ENCODE peak calls at places on chromosomes 12 and 14, in ten cellular contexts. E is activated CD8-positive, alpha-beta T cell treated with anti-CD3 and anti-CD28 coated beads for 36 hours; F is lower leg skin; T is cardiac muscle cell; K is BJ; Z is uterus; D is GM12865; C is foreskin keratinocyte; J is Panc1; R is heart right ventricle. O is an unnamed sample.

GRCh38 chr14:39268393-39268792 is 34.7 kb downstream of the MIA2 start:
- DNase-seq in C (no peak), Z (no peak), F (no peak), T (peak; percentile 22), R (no peak), J (no peak), D (peak; percentile 24), K (no peak), E (peak; percentile 17), O (peak; percentile 24)

GRCh38 chr12:20616093-20616492 is 79.0 kb upstream of the SLCO1C1 start:
- DNase-seq in J (no peak), D (no peak), Z (no peak), C (no peak), E (no peak), R (no peak), K (no peak), F (no peak), T (no peak), O (no peak)

GRCh38 chr12:27333311-27334009 is 824 bp downstream of the BMAL2 start:
- DNase-seq in Z (no peak), T (no peak), C (no peak), D (peak; percentile 68), K (no peak), R (peak; percentile 31), F (no peak), E (peak; percentile 64), J (no peak), O (peak; percentile 68)

GRCh38 chr12:31234955-31235867 is 90.7 kb downstream of the SINHCAF start:
- DNase-seq in D (peak; percentile 19), R (peak; percentile 31), K (no peak), Z (peak; percentile 35), J (no peak), F (no peak), C (no peak), E (no peak), T (peak; percentile 62), O (peak; percentile 20)

GRCh38 chr14:100105357-100106169 is 40.3 kb downstream of the EVL start:
- DNase-seq in J (no peak), F (no peak), K (no peak), R (no peak), T (no peak), C (no peak), E (peak; percentile 54), D (no peak), Z (no peak), O (no peak)

GRCh38 chr12:121279507-121279915 is 17.0 kb downstream of the CAMKK2 start:
- DNase-seq in Z (peak; percentile 65), F (no peak), J (no peak), C (no peak), K (no peak), E (no peak), R (peak; percentile 66), T (peak; percentile 64), D (no peak), O (no peak)

GRCh38 chr12:114368685-114369084 is 37.3 kb downstream of the TBX5 start:
- DNase-seq in R (peak; percentile 19), Z (no peak), K (no peak), E (no peak), T (peak; percentile 5), C (no peak), F (peak; percentile 18), J (no peak), D (no peak), O (no peak)

GRCh38 chr14:105602799-105603763 is 76.7 kb downstream of the TMEM121 start:
- DNase-seq in J (no peak), Z (no peak), T (no peak), D (no peak), F (no peak), C (no peak), R (no peak), E (no peak), K (no peak), O (no peak)

GRCh38 chr12:104378427-104378826 is 74.9 kb downstream of the EID3 start:
- DNase-seq in K (no peak), Z (no peak), D (no peak), J (no peak), R (no peak), T (no peak), E (no peak), C (no peak), F (no peak), O (no peak)

GRCh38 chr12:106625976-106626375 is 43.2 kb downstream of the RFX4 start:
- DNase-seq in J (no peak), T (no peak), R (no peak), E (no peak), F (no peak), C (no peak), Z (no peak), K (no peak), D (no peak), O (no peak)

GRCh38 chr12:3752096-3752709 is 706 bp downstream of the CRACR2A start:
- DNase-seq in Z (peak; percentile 43), R (peak; percentile 58), T (peak; percentile 65), F (peak; percentile 24), E (peak; percentile 85), J (no peak), C (no peak), D (peak; percentile 90), K (no peak), O (no peak)

GRCh38 chr12:70338531-70338930 is 27.6 kb upstream of the KCNMB4 start:
- DNase-seq in K (no peak), D (no peak), Z (no peak), R (no peak), F (no peak), C (no peak), J (no peak), T (no peak), E (no peak), O (no peak)

GRCh38 chr14:42884100-42884499 is 1277.4 kb downstream of the LRFN5 start:
- DNase-seq in F (no peak), D (no peak), C (peak; percentile 69), K (no peak), J (peak; percentile 2), E (no peak), R (no peak), T (peak; percentile 77), Z (no peak), O (peak; percentile 62)

GRCh38 chr12:1367731-1368285 is 226.6 kb downstream of the FBXL14 start:
- DNase-seq in J (no peak), T (peak; percentile 6), Z (no peak), R (no peak), C (no peak), F (no peak), D (no peak), K (no peak), E (no peak), O (no peak)

GRCh38 chr14:101054671-101055070 is 151.1 kb upstream of the RTL1 start:
- DNase-seq in K (no peak), E (no peak), C (no peak), R (no peak), Z (no peak), F (no peak), T (no peak), J (no peak), D (no peak), O (no peak)

GRCh38 chr14:64337901-64338615 is 43.9 kb upstream of the ESR2 start:
- DNase-seq in Z (no peak), T (peak; percentile 62), E (peak; percentile 83), C (peak; percentile 37), K (no peak), J (no peak), F (peak; percentile 39), D (peak; percentile 60), R (no peak), O (peak; percentile 66)
- TF ChIP-seq CTCF in Z (no peak), T (peak; percentile 24), E (no peak), C (peak; percentile 49), K (peak; percentile 30), J (peak; percentile 27), F (no peak), D (no peak), R (no peak), O (peak; percentile 33)

DNA sequence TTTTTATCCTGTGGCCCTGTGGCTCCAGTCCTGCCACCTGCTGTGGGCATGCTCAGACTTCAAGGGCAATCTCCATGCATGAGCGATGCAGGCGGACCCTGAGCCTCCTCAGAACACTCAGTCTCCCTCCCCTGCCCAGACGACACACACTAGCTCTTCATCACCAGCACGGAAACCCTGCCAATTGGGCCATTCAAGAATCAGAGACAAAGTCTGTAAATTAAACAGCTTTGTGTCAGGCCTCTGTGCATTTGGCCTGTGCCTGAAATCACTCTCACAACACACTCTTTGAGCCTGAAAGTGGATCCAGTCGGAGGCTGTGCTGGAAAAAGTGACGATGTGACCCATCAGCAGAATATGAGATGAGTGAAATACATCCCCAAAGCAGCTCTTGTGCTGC is 12.5 kb downstream of the POU6F1 start:
- DNase-seq in T (no peak), K (no peak), Z (no peak), R (no peak), J (no peak), E (no peak), D (no peak), C (no peak), F (no peak), O (no peak)
- TF ChIP-seq CTCF in T (no peak), K (no peak), Z (no peak), R (no peak), J (no peak), E (no peak), D (no peak), C (no peak), F (no peak), O (no peak)

DNA sequence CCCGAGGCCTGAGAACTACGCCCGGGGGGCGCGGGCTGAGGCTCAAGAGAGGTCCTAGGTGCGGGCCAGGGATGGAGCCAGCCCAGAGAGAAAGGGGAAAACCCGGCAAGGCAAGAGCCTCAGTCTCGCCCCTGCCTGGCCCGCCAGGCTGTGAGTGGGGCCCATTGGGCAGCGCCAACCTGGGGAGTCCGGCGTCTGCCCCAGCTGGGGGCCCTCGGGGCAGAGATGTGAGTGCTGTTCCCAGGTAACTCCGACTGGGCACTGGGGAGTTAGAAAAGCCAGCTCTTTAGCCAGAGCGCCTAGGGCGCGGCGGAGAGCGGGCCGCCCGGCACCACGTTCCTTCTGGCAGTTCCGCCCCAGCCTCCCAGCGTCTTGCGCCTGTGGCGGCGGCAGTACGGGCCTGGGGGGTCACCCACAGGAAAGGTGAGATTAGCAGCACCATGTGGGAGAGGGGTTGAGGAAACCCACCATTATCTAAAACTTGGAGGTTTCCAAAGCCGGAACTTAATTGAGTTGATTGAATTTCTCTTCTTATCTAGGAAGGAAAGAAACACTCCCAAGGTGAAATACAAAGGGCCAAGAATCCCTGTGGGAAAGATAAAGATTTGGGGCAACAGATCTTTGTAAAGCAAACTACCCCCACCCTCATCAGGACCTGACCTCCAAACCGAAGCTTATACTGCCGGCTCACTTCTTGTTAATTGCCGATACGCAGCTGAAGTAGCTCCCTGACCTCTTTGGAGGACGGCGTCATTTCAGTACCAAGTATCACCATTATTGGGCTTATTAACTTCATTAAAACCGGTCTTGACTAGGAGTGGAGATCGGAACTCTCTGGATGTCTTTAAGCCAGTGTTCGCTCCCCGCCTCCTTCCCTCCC is 11.6 kb downstream of the OTX2 start:
- DNase-seq in T (no peak), R (no peak), E (no peak), D (no peak), J (no peak), Z (no peak), F (no peak), C (no peak), K (no peak), O (no peak)
- TF ChIP-seq CTCF in T (no peak), R (no peak), E (no peak), D (no peak), J (no peak), Z (no peak), F (no peak), C (no peak), K (no peak), O (no peak)

DNA sequence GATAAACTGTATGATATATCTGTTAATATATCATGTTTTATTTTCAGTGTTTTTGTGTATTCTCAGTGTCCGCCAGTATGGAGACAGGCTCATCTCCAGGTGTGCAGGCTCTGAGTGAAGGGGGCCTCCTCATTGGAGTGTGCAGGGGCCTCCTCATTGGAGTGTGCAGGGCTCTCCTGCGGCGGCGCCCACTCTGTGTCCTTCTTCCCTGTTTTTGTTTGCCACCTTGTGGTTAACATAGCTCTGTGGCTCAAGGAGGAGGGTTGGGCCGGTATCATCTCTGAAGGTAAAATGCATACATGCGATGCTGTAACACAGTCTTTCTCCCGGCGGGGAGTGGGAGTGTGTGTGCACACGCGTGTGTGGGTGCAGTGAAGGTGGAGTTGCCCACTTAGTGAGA is 429.5 kb downstream of the ZFP36L1 start:
- DNase-seq in K (no peak), D (no peak), F (no peak), R (no peak), Z (no peak), C (no peak), T (no peak), E (no peak), J (no peak), O (no peak)
- TF ChIP-seq CTCF in K (no peak), D (no peak), F (no peak), R (no peak), Z (no peak), C (no peak), T (no peak), E (no peak), J (peak; percentile 13), O (no peak)

O was measured in mammary epithelial cell.